ENCODE peak calls at places on chromosomes 16 and 17, in six cellular contexts. One of them, this sample, is unnamed.

GRCh38 chr17:43467981-43468541 is 15.7 kb upstream of the DHX8 start:
- DNase-seq in HCT116: no peak
- DNase-seq in stomach: no peak
- DNase-seq in transverse colon: no peak
- DNase-seq in breast epithelium: no peak
- DNase-seq in vagina: no peak
- DNase-seq in this sample: no peak

GRCh38 chr16:1825864-1826690 is 548 bp downstream of the HAGH start:
- DNase-seq in HCT116: no peak
- DNase-seq in stomach: peak
- DNase-seq in transverse colon: peak
- DNase-seq in breast epithelium: no peak
- DNase-seq in vagina: no peak
- DNase-seq in this sample: peak

GRCh38 chr16:53948734-53949430 is 244.9 kb downstream of the FTO start:
- DNase-seq in HCT116: no peak
- DNase-seq in stomach: no peak
- DNase-seq in transverse colon: no peak
- DNase-seq in breast epithelium: no peak
- DNase-seq in vagina: no peak
- DNase-seq in this sample: no peak

GRCh38 chr16:81551141-81551808 is 106.7 kb downstream of the CMIP start:
- DNase-seq in HCT116: no peak
- DNase-seq in stomach: no peak
- DNase-seq in transverse colon: no peak
- DNase-seq in breast epithelium: no peak
- DNase-seq in vagina: no peak
- DNase-seq in this sample: no peak

GRCh38 chr16:87705780-87706277 is 60.0 kb downstream of the KLHDC4 start:
- DNase-seq in HCT116: no peak
- DNase-seq in stomach: peak
- DNase-seq in transverse colon: no peak
- DNase-seq in breast epithelium: no peak
- DNase-seq in vagina: no peak
- DNase-seq in this sample: peak

GRCh38 chr17:80817861-80818260 is 173.8 kb upstream of the CHMP6 start:
- DNase-seq in HCT116: no peak
- DNase-seq in stomach: no peak
- DNase-seq in transverse colon: no peak
- DNase-seq in breast epithelium: no peak
- DNase-seq in vagina: no peak
- DNase-seq in this sample: no peak

GRCh38 chr16:13099822-13100221 is 198.4 kb downstream of the SHISA9 start:
- DNase-seq in HCT116: no peak
- DNase-seq in stomach: no peak
- DNase-seq in transverse colon: no peak
- DNase-seq in breast epithelium: no peak
- DNase-seq in vagina: no peak
- DNase-seq in this sample: no peak

GRCh38 chr17:4978720-4979119 is 8.8 kb downstream of the CAMTA2 start:
- DNase-seq in HCT116: no peak
- DNase-seq in stomach: no peak
- DNase-seq in transverse colon: no peak
- DNase-seq in breast epithelium: no peak
- DNase-seq in vagina: no peak
- DNase-seq in this sample: no peak

GRCh38 chr16:55256412-55257016 is 67.5 kb upstream of the IRX6 start:
- DNase-seq in HCT116: no peak
- DNase-seq in stomach: no peak
- DNase-seq in transverse colon: no peak
- DNase-seq in breast epithelium: no peak
- DNase-seq in vagina: peak
- DNase-seq in this sample: peak

GRCh38 chr16:69419956-69420355 is 4.5 kb upstream of the CYB5B start:
- DNase-seq in HCT116: no peak
- DNase-seq in stomach: no peak
- DNase-seq in transverse colon: no peak
- DNase-seq in breast epithelium: no peak
- DNase-seq in vagina: no peak
- DNase-seq in this sample: no peak

GRCh38 chr16:57946181-57946801 is 24.6 kb downstream of the CNGB1 start:
- DNase-seq in HCT116: no peak
- DNase-seq in stomach: no peak
- DNase-seq in transverse colon: no peak
- DNase-seq in breast epithelium: no peak
- DNase-seq in vagina: no peak
- DNase-seq in this sample: no peak
- TF ChIP-seq POLR2AphosphoS5 in HCT116: no peak
- TF ChIP-seq POLR2AphosphoS5 in stomach: no peak
- TF ChIP-seq POLR2AphosphoS5 in transverse colon: no peak
- TF ChIP-seq POLR2AphosphoS5 in breast epithelium: no peak
- TF ChIP-seq POLR2AphosphoS5 in vagina: no peak
- TF ChIP-seq POLR2AphosphoS5 in this sample: no peak

DNA sequence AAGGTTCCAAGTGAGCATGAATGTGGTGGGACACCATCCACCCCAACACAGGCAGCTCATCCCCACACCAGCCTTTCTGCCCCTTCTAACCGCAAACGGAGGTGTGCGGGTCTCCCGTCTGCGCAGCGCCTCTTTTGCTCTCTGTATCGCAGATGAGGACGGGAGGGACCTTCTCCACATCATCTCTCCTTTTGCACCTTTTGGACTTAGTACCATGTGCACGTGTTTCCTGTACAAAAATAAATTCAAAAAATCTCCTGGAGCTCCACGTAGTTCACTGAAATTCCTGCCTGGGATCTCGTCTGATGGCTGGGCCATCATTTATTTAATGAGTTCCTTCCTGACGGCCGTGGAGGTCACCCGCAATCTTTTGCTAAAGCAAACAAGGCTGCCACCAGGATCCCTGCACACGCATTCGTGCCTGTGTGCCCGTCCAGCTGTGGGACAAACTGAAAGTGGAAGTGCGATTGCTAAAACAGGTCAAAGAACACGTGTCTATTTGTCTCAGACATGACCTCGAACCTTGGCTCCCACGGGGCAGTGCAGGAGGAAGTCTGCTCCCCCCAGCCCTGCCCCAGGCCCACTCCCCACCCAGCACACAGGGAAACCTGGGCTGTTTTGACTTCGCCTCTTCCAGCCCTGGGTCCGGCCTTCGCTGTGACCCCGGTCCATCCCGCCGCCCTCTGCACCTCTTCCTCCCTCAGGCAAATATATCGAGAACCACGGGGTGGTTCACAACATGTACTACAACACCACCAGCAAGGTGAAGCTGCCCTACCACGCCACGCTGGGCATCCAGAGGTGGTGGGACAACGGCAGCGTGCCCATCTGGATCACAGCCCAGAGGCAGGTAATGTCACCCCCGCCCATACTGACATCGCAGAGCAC is 2.3 kb downstream of the ENPP7 start:
- DNase-seq in HCT116: no peak
- DNase-seq in stomach: peak
- DNase-seq in transverse colon: peak
- DNase-seq in breast epithelium: no peak
- DNase-seq in vagina: no peak
- DNase-seq in this sample: no peak
- TF ChIP-seq POLR2A in HCT116: no peak
- TF ChIP-seq POLR2A in stomach: no peak
- TF ChIP-seq POLR2A in transverse colon: no peak
- TF ChIP-seq POLR2A in breast epithelium: no peak
- TF ChIP-seq POLR2A in vagina: no peak
- TF ChIP-seq POLR2A in this sample: no peak

GRCh38 chr17:82563318-82563717 is 43.8 kb downstream of the FOXK2 start:
- DNase-seq in HCT116: no peak
- DNase-seq in stomach: no peak
- DNase-seq in transverse colon: no peak
- DNase-seq in breast epithelium: no peak
- DNase-seq in vagina: no peak
- DNase-seq in this sample: no peak

GRCh38 chr17:82567286-82567685 is 47.8 kb downstream of the FOXK2 start:
- DNase-seq in HCT116: no peak
- DNase-seq in stomach: no peak
- DNase-seq in transverse colon: no peak
- DNase-seq in breast epithelium: no peak
- DNase-seq in vagina: no peak
- DNase-seq in this sample: no peak

GRCh38 chr17:82566129-82566995 is 46.8 kb downstream of the FOXK2 start:
- DNase-seq in HCT116: no peak
- DNase-seq in stomach: no peak
- DNase-seq in transverse colon: peak
- DNase-seq in breast epithelium: no peak
- DNase-seq in vagina: no peak
- DNase-seq in this sample: no peak

GRCh38 chr17:82568997-82569393 is 49.5 kb downstream of the FOXK2 start:
- DNase-seq in HCT116: no peak
- DNase-seq in stomach: no peak
- DNase-seq in transverse colon: no peak
- DNase-seq in breast epithelium: no peak
- DNase-seq in vagina: no peak
- DNase-seq in this sample: no peak

DNA sequence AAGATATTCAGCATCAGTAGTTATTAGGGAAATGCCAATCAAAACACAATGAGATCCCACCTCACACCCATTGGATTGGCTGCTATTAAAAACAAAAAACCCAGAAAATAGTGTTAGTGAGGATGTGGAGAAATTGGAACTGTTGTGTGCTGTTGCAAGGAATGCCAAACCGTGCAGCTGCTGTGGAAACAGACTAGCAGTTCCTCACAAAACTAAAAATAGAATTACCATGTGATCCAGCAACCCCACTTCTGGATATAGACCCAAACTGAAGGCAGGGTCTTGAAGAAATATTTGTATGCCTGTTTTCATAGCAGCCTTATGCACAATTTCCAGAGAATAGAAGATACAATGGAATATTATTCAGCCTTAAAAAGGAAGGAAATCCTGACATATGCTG is 46.0 kb downstream of the FOXK2 start:
- DNase-seq in HCT116: no peak
- DNase-seq in stomach: no peak
- DNase-seq in transverse colon: no peak
- DNase-seq in breast epithelium: no peak
- DNase-seq in vagina: no peak
- DNase-seq in this sample: no peak
- TF ChIP-seq POLR2AphosphoS5 in HCT116: no peak
- TF ChIP-seq POLR2AphosphoS5 in stomach: no peak
- TF ChIP-seq POLR2AphosphoS5 in transverse colon: no peak
- TF ChIP-seq POLR2AphosphoS5 in breast epithelium: no peak
- TF ChIP-seq POLR2AphosphoS5 in vagina: no peak
- TF ChIP-seq POLR2AphosphoS5 in this sample: no peak

GRCh38 chr17:1347681-1348318 is 52.2 kb downstream of the YWHAE start:
- DNase-seq in HCT116: no peak
- DNase-seq in stomach: peak
- DNase-seq in transverse colon: peak
- DNase-seq in breast epithelium: no peak
- DNase-seq in vagina: no peak
- DNase-seq in this sample: peak
- TF ChIP-seq POLR2A in HCT116: no peak
- TF ChIP-seq POLR2A in stomach: no peak
- TF ChIP-seq POLR2A in transverse colon: no peak
- TF ChIP-seq POLR2A in breast epithelium: no peak
- TF ChIP-seq POLR2A in vagina: no peak
- TF ChIP-seq POLR2A in this sample: no peak

GRCh38 chr17:9837551-9838471 is 12.1 kb downstream of the GLP2R start:
- DNase-seq in HCT116: no peak
- DNase-seq in stomach: no peak
- DNase-seq in transverse colon: peak
- DNase-seq in breast epithelium: no peak
- DNase-seq in vagina: peak
- DNase-seq in this sample: no peak
- TF ChIP-seq POLR2AphosphoS5 in HCT116: no peak
- TF ChIP-seq POLR2AphosphoS5 in stomach: no peak
- TF ChIP-seq POLR2AphosphoS5 in transverse colon: no peak
- TF ChIP-seq POLR2AphosphoS5 in breast epithelium: no peak
- TF ChIP-seq POLR2AphosphoS5 in vagina: peak
- TF ChIP-seq POLR2AphosphoS5 in this sample: no peak

DNA sequence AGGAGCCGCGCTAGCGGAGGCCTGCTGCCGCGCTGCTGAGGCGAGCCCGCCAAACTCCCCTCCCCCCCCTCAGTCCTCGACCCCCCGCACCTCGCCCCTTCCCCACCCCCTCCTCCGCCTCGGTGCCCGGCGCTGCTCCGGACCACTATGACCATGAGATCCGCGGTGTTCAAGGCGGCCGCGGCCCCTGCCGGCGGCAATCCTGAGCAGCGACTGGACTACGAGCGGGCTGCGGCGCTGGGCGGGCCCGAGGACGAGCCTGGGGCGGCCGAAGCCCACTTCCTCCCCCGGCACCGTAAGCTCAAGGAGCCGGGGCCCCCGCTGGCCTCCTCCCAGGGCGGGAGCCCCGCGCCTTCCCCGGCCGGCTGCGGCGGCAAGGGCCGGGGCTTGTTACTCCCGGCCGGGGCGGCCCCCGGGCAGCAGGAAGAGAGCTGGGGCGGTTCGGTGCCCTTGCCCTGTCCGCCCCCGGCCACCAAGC is 734 bp downstream of the MSL1 start:
- DNase-seq in HCT116: no peak
- DNase-seq in stomach: no peak
- DNase-seq in transverse colon: peak
- DNase-seq in breast epithelium: no peak
- DNase-seq in vagina: no peak
- DNase-seq in this sample: peak
- TF ChIP-seq POLR2A in HCT116: no peak
- TF ChIP-seq POLR2A in stomach: no peak
- TF ChIP-seq POLR2A in transverse colon: peak
- TF ChIP-seq POLR2A in breast epithelium: no peak
- TF ChIP-seq POLR2A in vagina: no peak
- TF ChIP-seq POLR2A in this sample: no peak

GRCh38 chr17:58312021-58312630 is 16.5 kb downstream of the TSPOAP1 start:
- DNase-seq in HCT116: no peak
- DNase-seq in stomach: peak
- DNase-seq in transverse colon: no peak
- DNase-seq in breast epithelium: peak
- DNase-seq in vagina: no peak
- DNase-seq in this sample: no peak
- TF ChIP-seq POLR2AphosphoS5 in HCT116: no peak
- TF ChIP-seq POLR2AphosphoS5 in stomach: no peak
- TF ChIP-seq POLR2AphosphoS5 in transverse colon: no peak
- TF ChIP-seq POLR2AphosphoS5 in breast epithelium: no peak
- TF ChIP-seq POLR2AphosphoS5 in vagina: no peak
- TF ChIP-seq POLR2AphosphoS5 in this sample: no peak

GRCh38 chr17:77444653-77445029 is 303.9 kb downstream of the SEC14L1 start:
- DNase-seq in HCT116: no peak
- DNase-seq in stomach: no peak
- DNase-seq in transverse colon: peak
- DNase-seq in breast epithelium: no peak
- DNase-seq in vagina: no peak
- DNase-seq in this sample: no peak

GRCh38 chr17:77446959-77447634 is 306.3 kb downstream of the SEC14L1 start:
- DNase-seq in HCT116: no peak
- DNase-seq in stomach: no peak
- DNase-seq in transverse colon: no peak
- DNase-seq in breast epithelium: no peak
- DNase-seq in vagina: no peak
- DNase-seq in this sample: no peak

GRCh38 chr17:77445908-77446535 is 305.3 kb downstream of the SEC14L1 start:
- DNase-seq in HCT116: no peak
- DNase-seq in stomach: peak
- DNase-seq in transverse colon: peak
- DNase-seq in breast epithelium: no peak
- DNase-seq in vagina: no peak
- DNase-seq in this sample: no peak

GRCh38 chr17:77443743-77444260 is 303.0 kb downstream of the SEC14L1 start:
- DNase-seq in HCT116: no peak
- DNase-seq in stomach: no peak
- DNase-seq in transverse colon: no peak
- DNase-seq in breast epithelium: no peak
- DNase-seq in vagina: no peak
- DNase-seq in this sample: no peak

GRCh38 chr17:77445030-77445907 is 304.5 kb downstream of the SEC14L1 start:
- DNase-seq in HCT116: no peak
- DNase-seq in stomach: peak
- DNase-seq in transverse colon: peak
- DNase-seq in breast epithelium: no peak
- DNase-seq in vagina: no peak
- DNase-seq in this sample: peak
- TF ChIP-seq POLR2A in HCT116: no peak
- TF ChIP-seq POLR2A in stomach: no peak
- TF ChIP-seq POLR2A in transverse colon: peak
- TF ChIP-seq POLR2A in breast epithelium: no peak
- TF ChIP-seq POLR2A in vagina: no peak
- TF ChIP-seq POLR2A in this sample: no peak

This sample was measured in upper lobe of left lung.